ENCODE peak calls at places on chromosomes 12 and 14, in five cellular contexts. A is right lobe of liver, E is tibial nerve, H is Karpas-422, Z is testis. I is an unnamed sample. For H3K9me3, the result is how much of the 10 kb centered on the place peaks cover.

GRCh38 chr12:91983935-91984334 is 161.7 kb downstream of the BTG1 start:
- DNase-seq in Z (no peak), A (no peak), E (no peak), H (no peak), I (no peak)

GRCh38 chr14:82313889-82314288 is 780.2 kb upstream of the SEL1L start:
- DNase-seq in A (no peak), E (peak), H (no peak), Z (no peak), I (no peak)

GRCh38 chr12:124684496-124684895 is 117.1 kb upstream of the NCOR2 start:
- DNase-seq in Z (peak), E (peak), H (no peak), A (no peak), I (no peak)

GRCh38 chr14:103315941-103316340 is 18.1 kb upstream of the EIF5 start:
- DNase-seq in E (no peak), A (no peak), H (no peak), Z (no peak), I (no peak)

GRCh38 chr12:55515696-55516095 is 23.5 kb downstream of the OR6C68 start:
- DNase-seq in A (no peak), E (no peak), H (peak), Z (no peak), I (no peak)

GRCh38 chr14:40113671-40114070 is 681.4 kb upstream of the FBXO33 start:
- DNase-seq in Z (no peak), A (no peak), E (no peak), H (no peak), I (no peak)

GRCh38 chr12:46970636-46971035 is 108.8 kb upstream of the PCED1B start:
- DNase-seq in E (no peak), H (no peak), Z (no peak), A (no peak), I (no peak)

GRCh38 chr14:74476607-74477006 is 16.5 kb downstream of the NPC2 start:
- DNase-seq in A (no peak), H (no peak), Z (no peak), E (no peak), I (no peak)

GRCh38 chr14:94128216-94128839 is 1.1 kb downstream of the IFI27L2 start:
- DNase-seq in Z (peak), E (no peak), A (no peak), H (no peak), I (no peak)

GRCh38 chr12:120677765-120678473 is 9.0 kb upstream of the MLEC start:
- DNase-seq in A (no peak), E (no peak), H (peak), Z (no peak), I (peak)

GRCh38 chr14:76311410-76311758 is 64.6 kb upstream of the ESRRB start:
- DNase-seq in H (no peak), Z (no peak), E (no peak), A (no peak), I (no peak)

GRCh38 chr14:92417759-92418158 is 94.8 kb downstream of the SLC24A4 start:
- DNase-seq in Z (no peak), A (no peak), H (no peak), E (peak), I (no peak)

GRCh38 chr12:28569698-28570411 is 379.6 kb downstream of the CCDC91 start:
- DNase-seq in A (no peak), E (peak), H (no peak), Z (no peak), I (no peak)

GRCh38 chr12:85923767-85924331 is 49.8 kb downstream of the NTS start:
- DNase-seq in A (no peak), H (peak), E (no peak), Z (no peak), I (no peak)

GRCh38 chr12:82414926-82415325 is 56.6 kb downstream of the METTL25 start:
- DNase-seq in Z (no peak), H (no peak), E (no peak), A (no peak), I (no peak)

GRCh38 chr12:130953783-130954543 is at the start of gene ADGRD1:
- DNase-seq in A (no peak), H (no peak), Z (peak), E (peak), I (peak)

GRCh38 chr12:119678459-119678858 is 10.5 kb downstream of the PRKAB1 start:
- DNase-seq in H (no peak), A (no peak), Z (no peak), E (no peak), I (no peak)

GRCh38 chr12:102957339-102958050 is at the start of gene ASCL1:
- DNase-seq in H (no peak), A (no peak), E (no peak), Z (peak), I (no peak)

GRCh38 chr12:94203181-94203546 is 54.8 kb downstream of the PLXNC1 start:
- DNase-seq in Z (no peak), H (no peak), E (no peak), A (no peak), I (no peak)

GRCh38 chr12:131281016-131281415 is 327.3 kb downstream of the ADGRD1 start:
- DNase-seq in H (no peak), A (peak), Z (no peak), E (no peak), I (no peak)

GRCh38 chr12:88418856-88419497 is 161.3 kb downstream of the KITLG start:
- DNase-seq in E (no peak), A (no peak), Z (no peak), H (no peak), I (no peak)

GRCh38 chr14:104075530-104076151 is 9.9 kb upstream of the ASPG start:
- DNase-seq in H (peak), A (no peak), E (no peak), Z (no peak), I (no peak)

GRCh38 chr12:28537474-28537873 is 347.2 kb downstream of the CCDC91 start:
- DNase-seq in A (no peak), E (no peak), H (no peak), Z (no peak), I (no peak)

GRCh38 chr14:33674716-33675115 is 276.2 kb downstream of the EGLN3 start:
- DNase-seq in E (no peak), Z (no peak), H (no peak), A (no peak), I (no peak)

GRCh38 chr14:43418314-43418713 is 1088.8 kb downstream of the FSCB start:
- DNase-seq in A (no peak), H (no peak), E (no peak), Z (no peak), I (no peak)

GRCh38 chr12:54024127-54024526 is 4.1 kb upstream of the HOXC6 start:
- DNase-seq in Z (no peak), H (no peak), A (no peak), E (no peak), I (no peak)

GRCh38 chr12:54022960-54023884 is 5.0 kb upstream of the HOXC6 start:
- DNase-seq in H (no peak), Z (no peak), A (no peak), E (no peak), I (no peak)

GRCh38 chr12:54026640-54027441 is 1.4 kb upstream of the HOXC6 start:
- DNase-seq in E (no peak), H (no peak), Z (no peak), A (no peak), I (no peak)

GRCh38 chr12:54025507-54026393 is 2.5 kb upstream of the HOXC6 start:
- DNase-seq in Z (no peak), E (no peak), A (no peak), H (no peak), I (no peak)

DNA sequence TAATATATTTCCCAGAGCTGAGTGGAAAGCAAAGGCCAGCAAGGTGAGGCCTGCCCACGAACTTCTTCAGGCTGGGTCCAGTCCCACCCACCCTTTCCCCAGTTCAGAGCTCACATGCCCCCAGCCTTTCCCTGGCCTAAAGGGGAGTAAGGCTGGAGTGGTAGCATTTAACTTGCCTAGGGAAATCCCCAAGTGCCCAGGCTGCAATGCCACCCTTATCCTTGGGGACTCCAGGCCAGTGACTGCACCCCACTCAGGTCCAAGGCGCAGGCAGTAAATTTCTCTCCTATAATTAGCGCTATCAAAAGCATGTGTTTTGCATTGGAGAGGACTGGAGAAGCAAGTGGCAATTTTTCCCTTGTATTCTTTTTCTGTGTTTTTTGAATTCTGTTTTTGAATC is 3.7 kb upstream of the HOXC6 start:
- DNase-seq in E (no peak), A (no peak), H (no peak), Z (no peak), I (no peak)
- H3K4me3 ChIP-seq in E (no peak), A (no peak), H (no peak), Z (no peak), I (no peak)

GRCh38 chr12:132953163-132953425 is 3.0 kb downstream of the ZNF605 start:
- DNase-seq in A (no peak), Z (no peak), E (no peak), H (no peak), I (no peak)
- H3K9me3 ChIP-seq in A (under half), Z (under half), E (under half), H (under half), I (half or more)

GRCh38 chr14:37598085-37598972 is 2.9 kb downstream of the TTC6 start:
- DNase-seq in A (no peak), E (no peak), H (no peak), Z (peak), I (no peak)

GRCh38 chr14:37597538-37598084 is 2.2 kb downstream of the TTC6 start:
- DNase-seq in H (no peak), E (no peak), A (no peak), Z (peak), I (no peak)

GRCh38 chr14:37594916-37595808 is at the start of the genes FOXA1 and TTC6:
- DNase-seq in A (peak), E (no peak), H (no peak), Z (peak), I (no peak)

GRCh38 chr14:37595809-37596595 is 573 bp downstream of the TTC6 start:
- DNase-seq in E (no peak), H (no peak), Z (no peak), A (peak), I (no peak)

DNA sequence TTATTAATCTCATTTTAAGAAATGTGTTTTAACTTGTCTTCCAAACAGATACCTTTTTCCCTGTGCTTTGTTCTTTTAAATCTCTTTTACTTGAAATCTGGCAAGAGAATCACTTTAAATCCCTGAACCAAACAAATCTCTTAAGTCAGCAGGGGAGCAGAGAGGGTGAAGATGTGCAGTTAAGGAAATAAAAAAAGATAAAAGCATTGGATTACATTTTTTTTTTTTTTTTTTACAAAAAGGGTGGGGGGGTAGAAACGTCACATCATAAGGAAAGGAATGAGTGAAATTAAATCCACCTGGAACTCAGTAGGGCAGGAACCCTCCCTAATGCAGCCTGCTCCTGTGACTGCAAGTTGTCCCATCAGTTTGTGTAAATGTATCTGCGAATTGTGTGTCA is 1.4 kb downstream of the TTC6 start:
- DNase-seq in H (no peak), A (no peak), Z (no peak), E (no peak), I (no peak)
- H3K27ac ChIP-seq in H (no peak), A (no peak), Z (no peak), E (no peak), I (no peak)

GRCh38 chr12:57151741-57152407 is 4.5 kb upstream of the LRP1-AS start:
- DNase-seq in A (peak), E (peak), Z (peak), H (no peak), I (peak)
- H3K4me3 ChIP-seq in A (no peak), E (no peak), Z (no peak), H (no peak), I (peak)

GRCh38 chr12:50914872-50915484 is 37.4 kb upstream of the HIGD1C start:
- DNase-seq in E (no peak), H (no peak), A (no peak), Z (no peak), I (no peak)
- H3K9me3 ChIP-seq in E (under half), H (under half), A (under half), Z (under half), I (half or more)

GRCh38 chr12:2251485-2252179 is 198.8 kb downstream of the CACNA1C start:
- DNase-seq in H (no peak), A (no peak), E (no peak), Z (no peak), I (no peak)
- H3K27ac ChIP-seq in H (no peak), A (no peak), E (no peak), Z (no peak), I (peak)

GRCh38 chr14:95514131-95515079 is 2.0 kb downstream of the SYNE3 start:
- DNase-seq in E (no peak), H (no peak), A (no peak), Z (no peak), I (no peak)
- H3K4me3 ChIP-seq in E (peak), H (no peak), A (no peak), Z (no peak), I (peak)

GRCh38 chr12:133190176-133190575 is 8.9 kb downstream of the ZNF268 start:
- DNase-seq in H (no peak), A (no peak), Z (no peak), E (no peak), I (no peak)
- H3K9me3 ChIP-seq in H (half or more), A (under half), Z (under half), E (under half), I (half or more)

GRCh38 chr12:43580601-43581000 is 28.6 kb upstream of the ADAMTS20 start:
- DNase-seq in H (no peak), A (no peak), E (no peak), Z (no peak), I (no peak)

GRCh38 chr12:43576162-43576561 is 24.2 kb upstream of the ADAMTS20 start:
- DNase-seq in E (no peak), H (no peak), Z (no peak), A (no peak), I (no peak)

GRCh38 chr12:43578782-43579181 is 26.8 kb upstream of the ADAMTS20 start:
- DNase-seq in E (no peak), H (no peak), Z (no peak), A (no peak), I (no peak)

GRCh38 chr12:43579240-43579639 is 27.2 kb upstream of the ADAMTS20 start:
- DNase-seq in A (no peak), H (no peak), Z (no peak), E (no peak), I (no peak)
- H3K27ac ChIP-seq in A (no peak), H (no peak), Z (no peak), E (no peak), I (no peak)

GRCh38 chr14:61749867-61750266 is 12.4 kb upstream of the SNAPC1 start:
- DNase-seq in Z (no peak), H (peak), A (no peak), E (no peak), I (no peak)
- H3K4me3 ChIP-seq in Z (no peak), H (peak), A (peak), E (no peak), I (peak)

I was measured in left ventricle myocardium inferior.